ENCODE peak calls at places on chromosomes 4 and X, in seven cellular contexts. A is fibroblast of mammary gland; X is ascending aorta; E is CD8-positive, alpha-beta T cell; T is IMR-90; Z is foreskin fibroblast; R is upper lobe of right lung. N is an unnamed sample.
A peak's percentile ranks its signal among the peaks of the same experiment; 100 is the strongest.

GRCh38 chrX:38654302-38654701 is 93.0 kb downstream of the TSPAN7 start:
- DNase-seq in A (peak; percentile 35), X (no peak), E (no peak), T (peak; percentile 14), Z (peak; percentile 21), R (no peak), N (no peak)

GRCh38 chr4:114076865-114077264 is 97.4 kb upstream of the ARSJ start:
- DNase-seq in A (peak; percentile 61), X (no peak), E (no peak), T (no peak), Z (peak; percentile 14), R (no peak), N (no peak)

GRCh38 chr4:74056114-74056857 is 17.8 kb upstream of the CXCL3 start:
- DNase-seq in A (peak; percentile 76), X (no peak), E (no peak), T (peak; percentile 52), Z (peak; percentile 52), R (no peak), N (no peak)

GRCh38 chr4:75229783-75230570 is 284.2 kb downstream of the RCHY1 start:
- DNase-seq in A (no peak), X (no peak), E (no peak), T (peak; percentile 7), Z (no peak), R (no peak), N (peak; percentile 33)

GRCh38 chr4:90503677-90504076 is 376.5 kb downstream of the CCSER1 start:
- DNase-seq in A (peak; percentile 5), X (no peak), E (no peak), T (no peak), Z (no peak), R (no peak), N (no peak)

GRCh38 chr4:77433102-77433733 is 172.4 kb upstream of the CXCL13 start:
- DNase-seq in A (peak; percentile 52), X (no peak), E (no peak), T (peak; percentile 2), Z (peak; percentile 50), R (no peak), N (peak; percentile 4)

GRCh38 chr4:41611881-41612871 is 74.2 kb downstream of the LIMCH1 start:
- DNase-seq in A (no peak), X (no peak), E (no peak), T (peak; percentile 8), Z (peak; percentile 63), R (no peak), N (no peak)

GRCh38 chrX:94560930-94561329 is 886.9 kb downstream of the FAM133A start:
- DNase-seq in A (no peak), X (no peak), E (no peak), T (no peak), Z (no peak), R (no peak), N (no peak)

GRCh38 chrX:727738-728621 is 97.4 kb downstream of the SHOX start:
- DNase-seq in A (no peak), X (no peak), E (no peak), T (no peak), Z (no peak), R (no peak), N (no peak)
- TF ChIP-seq CTCF in A (no peak), X (no peak), E (no peak), T (no peak), Z (peak; percentile 19), R (no peak), N (no peak)

GRCh38 chrX:21974011-21974385 is 33.5 kb downstream of the SMS start:
- DNase-seq in A (no peak), X (no peak), E (no peak), T (no peak), Z (no peak), R (no peak), N (no peak)
- H3K4me3 ChIP-seq in A (no peak overlapping the region), X (no peak overlapping the region), E (peak overlapping the region; percentile 22), T (no peak overlapping the region), Z (no peak overlapping the region), R (no peak overlapping the region), N (no peak overlapping the region)

DNA sequence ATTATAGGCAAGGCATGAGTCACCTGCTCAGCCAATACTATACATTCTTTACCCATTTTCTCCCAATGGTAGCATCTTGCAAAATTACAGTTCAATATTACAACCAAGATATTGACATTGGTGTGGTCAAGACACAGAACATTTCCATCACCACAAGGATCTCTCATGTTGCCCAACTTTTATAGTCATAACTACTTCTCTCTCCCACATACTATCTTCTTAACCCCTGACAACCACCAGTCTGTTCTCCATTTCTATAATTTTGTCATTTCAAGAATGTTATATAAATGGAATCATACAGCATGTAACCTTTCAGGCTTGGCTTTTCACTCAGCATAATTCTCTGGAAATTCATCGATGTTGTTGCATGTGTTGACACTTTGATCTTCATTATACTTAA is 144.9 kb downstream of the ENOX2 start:
- DNase-seq in A (no peak), X (no peak), E (no peak), T (no peak), Z (no peak), R (no peak), N (no peak)
- TF ChIP-seq CTCF in A (no peak), X (no peak), E (no peak), T (no peak), Z (no peak), R (no peak), N (no peak)

GRCh38 chrX:43973249-43973672 is at the start of gene NDP:
- DNase-seq in A (peak; percentile 16), X (no peak), E (no peak), T (no peak), Z (peak; percentile 41), R (no peak), N (no peak)
- H3K4me3 ChIP-seq in A (peak within 1 kb of the TSS; percentile 36), X (peak within 1 kb of the TSS; percentile 54), E (peak within 1 kb of the TSS; percentile 11), T (peak within 1 kb of the TSS; percentile 46), Z (peak within 1 kb of the TSS; percentile 55), R (peak within 1 kb of the TSS; percentile 25), N (no peak within 1 kb of the TSS)

GRCh38 chr4:153518001-153518400 is 51.8 kb downstream of the TMEM131L start:
- DNase-seq in A (no peak), X (no peak), E (no peak), T (peak; percentile 18), Z (no peak), R (no peak), N (no peak)
- TF ChIP-seq CTCF in A (no peak), X (no peak), E (no peak), T (no peak), Z (no peak), R (no peak), N (peak; percentile 22)

DNA sequence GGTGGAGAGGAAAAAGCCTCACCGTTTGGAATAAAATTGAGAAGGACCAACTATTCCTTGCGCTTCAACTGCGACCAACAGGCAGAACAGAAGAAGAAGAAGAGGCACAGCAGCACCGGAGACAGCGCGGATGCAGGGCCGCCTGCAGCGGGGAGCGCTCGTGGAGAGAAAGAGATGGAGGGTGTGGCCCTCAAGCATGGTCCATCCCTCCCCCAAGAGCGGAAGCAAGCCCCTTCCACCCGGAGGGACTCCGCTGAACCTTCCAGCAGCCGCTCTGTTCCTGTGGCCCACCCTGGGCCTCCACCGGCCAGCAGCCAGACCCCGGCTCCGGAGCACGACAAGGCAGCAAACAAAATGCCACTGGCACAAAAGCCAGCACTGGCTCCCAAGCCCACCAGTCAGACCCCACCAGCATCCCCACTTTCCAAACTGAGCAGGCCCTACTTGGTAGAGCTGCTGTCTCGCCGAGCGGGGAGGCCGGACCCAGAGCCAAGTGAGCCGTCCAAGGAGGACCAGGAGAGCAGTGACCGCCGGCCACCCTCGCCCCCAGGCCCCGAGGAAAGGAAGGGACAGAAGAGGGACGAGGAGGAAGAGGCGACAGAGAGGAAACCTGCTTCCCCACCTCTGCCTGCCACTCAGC is 71.2 kb downstream of the AASDH start:
- DNase-seq in A (no peak), X (no peak), E (no peak), T (no peak), Z (no peak), R (no peak), N (no peak)
- H3K4me3 ChIP-seq in A (no peak overlapping the region), X (no peak overlapping the region), E (no peak overlapping the region), T (no peak overlapping the region), Z (no peak overlapping the region), R (no peak overlapping the region), N (no peak overlapping the region)

GRCh38 chrX:15930585-15930984 is 76.0 kb upstream of the AP1S2 start:
- DNase-seq in A (peak; percentile 58), X (no peak), E (no peak), T (peak; percentile 66), Z (peak; percentile 50), R (no peak), N (peak; percentile 24)
- TF ChIP-seq CTCF in A (peak; percentile 36), X (no peak), E (no peak), T (peak; percentile 42), Z (peak; percentile 17), R (no peak), N (peak; percentile 42)

GRCh38 chrX:119643696-119644095 is 37.5 kb upstream of the NKRF start:
- DNase-seq in A (no peak), X (no peak), E (no peak), T (no peak), Z (no peak), R (no peak), N (no peak)
- H3K4me3 ChIP-seq in A (no peak overlapping the region), X (no peak overlapping the region), E (no peak overlapping the region), T (no peak overlapping the region), Z (no peak overlapping the region), R (no peak overlapping the region), N (no peak overlapping the region)